ENCODE peak calls at places on chromosomes 11 and 22, in nine cellular contexts. One of them, this sample, is unnamed.

GRCh38 chr22:42621505-42622002 is 6.9 kb upstream of the POLDIP3 start:
- DNase-seq in AG08396: peak
- DNase-seq in KBM-7: peak
- DNase-seq in hypothalamus: no peak
- DNase-seq in BJ: no peak
- DNase-seq in A172: peak
- DNase-seq in sciatic nerve: no peak
- DNase-seq in activated CD4-positive, alpha-beta T cell treated with anti-CD3 and anti-CD28 coated beads for 48 hours: peak
- DNase-seq in GM10248: peak
- DNase-seq in this sample: peak

GRCh38 chr22:26586556-26587325 is 3.2 kb downstream of the TPST2 start:
- DNase-seq in AG08396: no peak
- DNase-seq in KBM-7: peak
- DNase-seq in hypothalamus: no peak
- DNase-seq in BJ: no peak
- DNase-seq in A172: no peak
- DNase-seq in sciatic nerve: no peak
- DNase-seq in activated CD4-positive, alpha-beta T cell treated with anti-CD3 and anti-CD28 coated beads for 48 hours: no peak
- DNase-seq in GM10248: no peak
- DNase-seq in this sample: no peak

GRCh38 chr11:43738600-43739409 is 58.3 kb downstream of the HSD17B12 start:
- DNase-seq in AG08396: peak
- DNase-seq in KBM-7: peak
- DNase-seq in hypothalamus: no peak
- DNase-seq in BJ: peak
- DNase-seq in A172: peak
- DNase-seq in sciatic nerve: no peak
- DNase-seq in activated CD4-positive, alpha-beta T cell treated with anti-CD3 and anti-CD28 coated beads for 48 hours: no peak
- DNase-seq in GM10248: no peak
- DNase-seq in this sample: peak

GRCh38 chr11:65503606-65503922 is 4.7 kb downstream of the MALAT1 start:
- DNase-seq in AG08396: no peak
- DNase-seq in KBM-7: no peak
- DNase-seq in hypothalamus: no peak
- DNase-seq in BJ: no peak
- DNase-seq in A172: no peak
- DNase-seq in sciatic nerve: no peak
- DNase-seq in activated CD4-positive, alpha-beta T cell treated with anti-CD3 and anti-CD28 coated beads for 48 hours: no peak
- DNase-seq in GM10248: no peak
- DNase-seq in this sample: peak

GRCh38 chr11:129146196-129146595 is 45.9 kb downstream of the ARHGAP32 start:
- DNase-seq in AG08396: no peak
- DNase-seq in KBM-7: no peak
- DNase-seq in hypothalamus: no peak
- DNase-seq in BJ: no peak
- DNase-seq in A172: no peak
- DNase-seq in sciatic nerve: no peak
- DNase-seq in activated CD4-positive, alpha-beta T cell treated with anti-CD3 and anti-CD28 coated beads for 48 hours: no peak
- DNase-seq in GM10248: no peak
- DNase-seq in this sample: peak

GRCh38 chr11:130115218-130115617 is 44.4 kb upstream of the ST14 start:
- DNase-seq in AG08396: peak
- DNase-seq in KBM-7: no peak
- DNase-seq in hypothalamus: no peak
- DNase-seq in BJ: no peak
- DNase-seq in A172: no peak
- DNase-seq in sciatic nerve: no peak
- DNase-seq in activated CD4-positive, alpha-beta T cell treated with anti-CD3 and anti-CD28 coated beads for 48 hours: no peak
- DNase-seq in GM10248: no peak
- DNase-seq in this sample: peak

GRCh38 chr11:3164540-3165151 is 464 bp downstream of the OSBPL5 start:
- DNase-seq in AG08396: peak
- DNase-seq in KBM-7: peak
- DNase-seq in hypothalamus: no peak
- DNase-seq in BJ: no peak
- DNase-seq in A172: no peak
- DNase-seq in sciatic nerve: peak
- DNase-seq in activated CD4-positive, alpha-beta T cell treated with anti-CD3 and anti-CD28 coated beads for 48 hours: no peak
- DNase-seq in GM10248: no peak
- DNase-seq in this sample: no peak

GRCh38 chr22:17057959-17058814 is 26.6 kb upstream of the IL17RA start:
- DNase-seq in AG08396: peak
- DNase-seq in KBM-7: peak
- DNase-seq in hypothalamus: peak
- DNase-seq in BJ: no peak
- DNase-seq in A172: peak
- DNase-seq in sciatic nerve: peak
- DNase-seq in activated CD4-positive, alpha-beta T cell treated with anti-CD3 and anti-CD28 coated beads for 48 hours: peak
- DNase-seq in GM10248: peak
- DNase-seq in this sample: peak

GRCh38 chr11:106076421-106076922 is 675 bp downstream of the KBTBD3 start:
- DNase-seq in AG08396: no peak
- DNase-seq in KBM-7: no peak
- DNase-seq in hypothalamus: no peak
- DNase-seq in BJ: no peak
- DNase-seq in A172: no peak
- DNase-seq in sciatic nerve: no peak
- DNase-seq in activated CD4-positive, alpha-beta T cell treated with anti-CD3 and anti-CD28 coated beads for 48 hours: no peak
- DNase-seq in GM10248: no peak
- DNase-seq in this sample: no peak

GRCh38 chr22:46649176-46650077 is 29.2 kb downstream of the GRAMD4 start:
- DNase-seq in AG08396: peak
- DNase-seq in KBM-7: peak
- DNase-seq in hypothalamus: no peak
- DNase-seq in BJ: no peak
- DNase-seq in A172: no peak
- DNase-seq in sciatic nerve: no peak
- DNase-seq in activated CD4-positive, alpha-beta T cell treated with anti-CD3 and anti-CD28 coated beads for 48 hours: no peak
- DNase-seq in GM10248: no peak
- DNase-seq in this sample: peak

GRCh38 chr11:2094354-2095197 is 44.6 kb downstream of the IGF2 start:
- DNase-seq in AG08396: no peak
- DNase-seq in KBM-7: no peak
- DNase-seq in hypothalamus: no peak
- DNase-seq in BJ: no peak
- DNase-seq in A172: no peak
- DNase-seq in sciatic nerve: peak
- DNase-seq in activated CD4-positive, alpha-beta T cell treated with anti-CD3 and anti-CD28 coated beads for 48 hours: no peak
- DNase-seq in GM10248: no peak
- DNase-seq in this sample: no peak

GRCh38 chr11:125123947-125124633 is 12.7 kb upstream of the TMEM218 start:
- DNase-seq in AG08396: peak
- DNase-seq in KBM-7: peak
- DNase-seq in hypothalamus: no peak
- DNase-seq in BJ: no peak
- DNase-seq in A172: peak
- DNase-seq in sciatic nerve: peak
- DNase-seq in activated CD4-positive, alpha-beta T cell treated with anti-CD3 and anti-CD28 coated beads for 48 hours: peak
- DNase-seq in GM10248: peak
- DNase-seq in this sample: peak

GRCh38 chr11:8267280-8267679 is 3.6 kb upstream of the LMO1 start:
- DNase-seq in AG08396: no peak
- DNase-seq in KBM-7: no peak
- DNase-seq in hypothalamus: no peak
- DNase-seq in BJ: no peak
- DNase-seq in A172: no peak
- DNase-seq in sciatic nerve: no peak
- DNase-seq in activated CD4-positive, alpha-beta T cell treated with anti-CD3 and anti-CD28 coated beads for 48 hours: no peak
- DNase-seq in GM10248: no peak
- DNase-seq in this sample: no peak

GRCh38 chr11:31509017-31509411 is 408 bp downstream of the IMMP1L start:
- DNase-seq in AG08396: peak
- DNase-seq in KBM-7: no peak
- DNase-seq in hypothalamus: no peak
- DNase-seq in BJ: no peak
- DNase-seq in A172: no peak
- DNase-seq in sciatic nerve: no peak
- DNase-seq in activated CD4-positive, alpha-beta T cell treated with anti-CD3 and anti-CD28 coated beads for 48 hours: no peak
- DNase-seq in GM10248: peak
- DNase-seq in this sample: peak

GRCh38 chr11:46315783-46316563 is 31.3 kb upstream of the DGKZ start:
- DNase-seq in AG08396: no peak
- DNase-seq in KBM-7: no peak
- DNase-seq in hypothalamus: no peak
- DNase-seq in BJ: no peak
- DNase-seq in A172: peak
- DNase-seq in sciatic nerve: no peak
- DNase-seq in activated CD4-positive, alpha-beta T cell treated with anti-CD3 and anti-CD28 coated beads for 48 hours: no peak
- DNase-seq in GM10248: no peak
- DNase-seq in this sample: no peak

GRCh38 chr11:433641-434040 is 8.2 kb downstream of the ANO9 start:
- DNase-seq in AG08396: no peak
- DNase-seq in KBM-7: no peak
- DNase-seq in hypothalamus: no peak
- DNase-seq in BJ: no peak
- DNase-seq in A172: no peak
- DNase-seq in sciatic nerve: no peak
- DNase-seq in activated CD4-positive, alpha-beta T cell treated with anti-CD3 and anti-CD28 coated beads for 48 hours: no peak
- DNase-seq in GM10248: no peak
- DNase-seq in this sample: no peak

GRCh38 chr11:12539570-12539969 is 134.7 kb upstream of the TEAD1 start:
- DNase-seq in AG08396: peak
- DNase-seq in KBM-7: no peak
- DNase-seq in hypothalamus: no peak
- DNase-seq in BJ: peak
- DNase-seq in A172: peak
- DNase-seq in sciatic nerve: no peak
- DNase-seq in activated CD4-positive, alpha-beta T cell treated with anti-CD3 and anti-CD28 coated beads for 48 hours: no peak
- DNase-seq in GM10248: no peak
- DNase-seq in this sample: peak

GRCh38 chr11:134252539-134253188 is 488 bp downstream of the THYN1 start:
- DNase-seq in AG08396: peak
- DNase-seq in KBM-7: no peak
- DNase-seq in hypothalamus: no peak
- DNase-seq in BJ: no peak
- DNase-seq in A172: no peak
- DNase-seq in sciatic nerve: no peak
- DNase-seq in activated CD4-positive, alpha-beta T cell treated with anti-CD3 and anti-CD28 coated beads for 48 hours: peak
- DNase-seq in GM10248: no peak
- DNase-seq in this sample: peak

GRCh38 chr11:10898763-10899541 is 41.1 kb upstream of the ZBED5 start:
- DNase-seq in AG08396: peak
- DNase-seq in KBM-7: no peak
- DNase-seq in hypothalamus: no peak
- DNase-seq in BJ: no peak
- DNase-seq in A172: no peak
- DNase-seq in sciatic nerve: no peak
- DNase-seq in activated CD4-positive, alpha-beta T cell treated with anti-CD3 and anti-CD28 coated beads for 48 hours: peak
- DNase-seq in GM10248: no peak
- DNase-seq in this sample: no peak

GRCh38 chr22:50178871-50179869 is 6.5 kb upstream of the TRABD start:
- DNase-seq in AG08396: no peak
- DNase-seq in KBM-7: no peak
- DNase-seq in hypothalamus: no peak
- DNase-seq in BJ: no peak
- DNase-seq in A172: no peak
- DNase-seq in sciatic nerve: no peak
- DNase-seq in activated CD4-positive, alpha-beta T cell treated with anti-CD3 and anti-CD28 coated beads for 48 hours: no peak
- DNase-seq in GM10248: no peak
- DNase-seq in this sample: no peak

GRCh38 chr11:47378011-47378835 is at the start of gene SPI1:
- DNase-seq in AG08396: no peak
- DNase-seq in KBM-7: peak
- DNase-seq in hypothalamus: no peak
- DNase-seq in BJ: no peak
- DNase-seq in A172: no peak
- DNase-seq in sciatic nerve: no peak
- DNase-seq in activated CD4-positive, alpha-beta T cell treated with anti-CD3 and anti-CD28 coated beads for 48 hours: no peak
- DNase-seq in GM10248: peak
- DNase-seq in this sample: no peak

GRCh38 chr11:14270690-14271542 is 88.1 kb downstream of the RRAS2 start:
- DNase-seq in AG08396: no peak
- DNase-seq in KBM-7: peak
- DNase-seq in hypothalamus: no peak
- DNase-seq in BJ: no peak
- DNase-seq in A172: no peak
- DNase-seq in sciatic nerve: no peak
- DNase-seq in activated CD4-positive, alpha-beta T cell treated with anti-CD3 and anti-CD28 coated beads for 48 hours: peak
- DNase-seq in GM10248: peak
- DNase-seq in this sample: no peak

GRCh38 chr22:34283844-34284243 is 363.6 kb upstream of the LARGE1 start:
- DNase-seq in AG08396: no peak
- DNase-seq in KBM-7: no peak
- DNase-seq in hypothalamus: no peak
- DNase-seq in BJ: no peak
- DNase-seq in A172: no peak
- DNase-seq in sciatic nerve: no peak
- DNase-seq in activated CD4-positive, alpha-beta T cell treated with anti-CD3 and anti-CD28 coated beads for 48 hours: no peak
- DNase-seq in GM10248: no peak
- DNase-seq in this sample: no peak

GRCh38 chr11:76408171-76408965 is 27.2 kb downstream of the GVQW3 start:
- DNase-seq in AG08396: no peak
- DNase-seq in KBM-7: peak
- DNase-seq in hypothalamus: no peak
- DNase-seq in BJ: no peak
- DNase-seq in A172: peak
- DNase-seq in sciatic nerve: no peak
- DNase-seq in activated CD4-positive, alpha-beta T cell treated with anti-CD3 and anti-CD28 coated beads for 48 hours: no peak
- DNase-seq in GM10248: no peak
- DNase-seq in this sample: no peak

GRCh38 chr22:29071261-29072045 is 1.4 kb upstream of the KREMEN1 start:
- DNase-seq in AG08396: peak
- DNase-seq in KBM-7: no peak
- DNase-seq in hypothalamus: no peak
- DNase-seq in BJ: no peak
- DNase-seq in A172: no peak
- DNase-seq in sciatic nerve: no peak
- DNase-seq in activated CD4-positive, alpha-beta T cell treated with anti-CD3 and anti-CD28 coated beads for 48 hours: peak
- DNase-seq in GM10248: peak
- DNase-seq in this sample: peak

GRCh38 chr22:35231585-35232084 is 25.7 kb upstream of the HMGXB4 start:
- DNase-seq in AG08396: peak
- DNase-seq in KBM-7: peak
- DNase-seq in hypothalamus: no peak
- DNase-seq in BJ: no peak
- DNase-seq in A172: peak
- DNase-seq in sciatic nerve: no peak
- DNase-seq in activated CD4-positive, alpha-beta T cell treated with anti-CD3 and anti-CD28 coated beads for 48 hours: peak
- DNase-seq in GM10248: peak
- DNase-seq in this sample: peak

This sample was measured in GM23248.